ENCODE peak calls at places on chromosomes 1 and 21, in nine cellular contexts. U, X, F, A, Y, K, W, Z and S are unnamed samples.

GRCh38 chr1:54781023-54781723 is 16.9 kb upstream of the PARS2 start:
- DNase-seq in A (no peak), K (no peak), X (no peak), W (no peak), Y (no peak), F (no peak), Z (no peak), U (no peak), S (no peak)

GRCh38 chr1:44239961-44240371 is 26.7 kb downstream of the DMAP1 start:
- DNase-seq in W (peak), F (no peak), U (peak), Y (no peak), Z (no peak), K (no peak), X (no peak), A (no peak), S (peak)

GRCh38 chr1:183270541-183271141 is 84.6 kb downstream of the LAMC2 start:
- DNase-seq in A (no peak), Y (peak), F (peak), U (peak), X (peak), Z (no peak), K (peak), W (peak), S (peak)

GRCh38 chr21:45869121-45870007 is 112.2 kb upstream of the COL6A1 start:
- DNase-seq in F (no peak), U (peak), Z (no peak), Y (peak), K (peak), W (peak), A (no peak), X (no peak), S (no peak)

GRCh38 chr1:17059391-17060128 is 5.7 kb upstream of the SDHB start:
- DNase-seq in K (no peak), Z (peak), U (peak), X (peak), F (peak), A (peak), Y (peak), W (peak), S (peak)

GRCh38 chr1:44924835-44925464 is 61.4 kb downstream of the EIF2B3 start:
- DNase-seq in A (peak), Z (no peak), F (peak), X (peak), Y (peak), K (no peak), W (peak), U (peak), S (peak)

GRCh38 chr1:143691400-143691891 is 280.3 kb downstream of the FAM72C start:
- DNase-seq in K (no peak), Y (no peak), U (no peak), W (no peak), F (no peak), X (peak), Z (no peak), A (no peak), S (peak)

GRCh38 chr1:237556911-237557310 is 333.8 kb downstream of the ZP4 start:
- DNase-seq in Y (no peak), F (no peak), K (no peak), X (no peak), W (no peak), A (no peak), U (no peak), Z (no peak), S (no peak)

GRCh38 chr21:37904879-37905278 is 11.4 kb downstream of the KCNJ6 start:
- DNase-seq in Z (no peak), A (no peak), F (no peak), K (peak), Y (no peak), U (no peak), W (no peak), X (no peak), S (no peak)

GRCh38 chr1:43274125-43274803 is 4.5 kb downstream of the TMEM125 start:
- DNase-seq in F (no peak), Z (peak), X (peak), K (peak), Y (peak), W (peak), A (peak), U (peak), S (peak)

GRCh38 chr1:53328490-53329182 is 766 bp upstream of the LRP8 start:
- DNase-seq in W (no peak), K (no peak), Z (no peak), A (peak), F (no peak), Y (no peak), X (peak), U (no peak), S (no peak)

GRCh38 chr1:244810221-244810620 is 25.2 kb upstream of the COX20 start:
- DNase-seq in A (no peak), F (no peak), Z (no peak), X (no peak), U (no peak), K (peak), W (no peak), Y (no peak), S (no peak)

GRCh38 chr1:43324810-43325209 is 12.8 kb upstream of the MPL start:
- DNase-seq in K (no peak), F (no peak), Z (no peak), A (no peak), Y (no peak), X (no peak), U (no peak), W (no peak), S (no peak)

GRCh38 chr1:227934476-227935313 is 13.0 kb downstream of the WNT9A start:
- DNase-seq in U (peak), W (peak), X (no peak), Z (no peak), K (no peak), Y (peak), A (no peak), F (no peak), S (peak)

GRCh38 chr1:196861429-196861828 is 26.4 kb upstream of the CFHR4 start:
- DNase-seq in W (no peak), Z (no peak), Y (no peak), A (no peak), U (no peak), X (no peak), F (no peak), K (no peak), S (no peak)

GRCh38 chr21:32306021-32306780 is 7.5 kb downstream of the MRAP start:
- DNase-seq in U (peak), Y (no peak), A (no peak), F (no peak), Z (no peak), X (no peak), W (no peak), K (no peak), S (peak)

GRCh38 chr1:209367031-209367813 is 216.3 kb upstream of the CAMK1G start:
- DNase-seq in F (no peak), A (no peak), Z (no peak), U (peak), K (no peak), Y (peak), X (no peak), W (peak), S (peak)

GRCh38 chr1:207309775-207310273 is 11.7 kb upstream of the CD55 start:
- DNase-seq in Z (peak), Y (peak), F (peak), A (peak), X (peak), U (peak), W (peak), K (no peak), S (peak)

GRCh38 chr1:189315035-189315927 is 1162.4 kb downstream of the BRINP3 start:
- DNase-seq in K (no peak), X (no peak), Y (no peak), W (no peak), Z (no peak), A (no peak), U (no peak), F (no peak), S (no peak)

GRCh38 chr1:64030411-64030810 is 173.0 kb upstream of the UBE2U start:
- DNase-seq in W (no peak), U (no peak), Z (no peak), A (no peak), X (no peak), F (no peak), Y (peak), K (no peak), S (no peak)

GRCh38 chr1:107277022-107277421 is 136.2 kb downstream of the NTNG1 start:
- DNase-seq in A (peak), K (peak), F (peak), W (peak), Z (no peak), Y (peak), U (peak), X (peak), S (peak)

GRCh38 chr1:241627453-241628329 is 12.5 kb downstream of the CHML start:
- DNase-seq in X (peak), W (peak), F (peak), K (no peak), Z (no peak), U (peak), A (peak), Y (peak), S (peak)

GRCh38 chr21:43340491-43341348 is 86.2 kb downstream of the SIK1 start:
- DNase-seq in K (no peak), Y (peak), Z (no peak), A (no peak), F (peak), W (peak), U (peak), X (no peak), S (peak)

GRCh38 chr1:230208619-230209261 is 141.7 kb downstream of the GALNT2 start:
- DNase-seq in A (no peak), K (peak), Z (no peak), Y (no peak), X (peak), U (no peak), W (no peak), F (no peak), S (no peak)

GRCh38 chr1:14039894-14040430 is 340.0 kb downstream of the PRDM2 start:
- DNase-seq in W (no peak), U (no peak), X (peak), K (no peak), F (no peak), Z (no peak), Y (no peak), A (no peak), S (no peak)

GRCh38 chr1:56852478-56852877 is 2.1 kb upstream of the C8A start:
- DNase-seq in U (no peak), Y (no peak), Z (no peak), K (no peak), X (no peak), A (no peak), F (no peak), W (no peak), S (no peak)

GRCh38 chr1:75273110-75273509 is 138.9 kb downstream of the LHX8 start:
- DNase-seq in Z (no peak), F (no peak), U (no peak), W (no peak), Y (no peak), A (no peak), X (no peak), K (no peak), S (no peak)

GRCh38 chr1:156077430-156077760 is 4.9 kb downstream of the MEX3A start:
- DNase-seq in W (no peak), A (no peak), Z (no peak), Y (no peak), U (no peak), X (no peak), F (no peak), K (no peak), S (no peak)
- H3K4me3 ChIP-seq in W (no peak), A (no peak), Z (no peak), Y (no peak), U (no peak), X (no peak), F (no peak), K (no peak), S (no peak)

GRCh38 chr1:62188111-62188510 is 6.5 kb upstream of the L1TD1 start:
- DNase-seq in A (no peak), Y (no peak), U (no peak), F (no peak), Z (no peak), W (no peak), K (peak), X (no peak), S (no peak)
- H3K4me3 ChIP-seq in A (no peak), Y (no peak), U (no peak), F (no peak), Z (no peak), W (no peak), K (no peak), X (no peak), S (no peak)

GRCh38 chr1:154326546-154327465 is 1.5 kb downstream of the ATP8B2 start:
- DNase-seq in U (peak), F (no peak), Y (peak), X (no peak), W (peak), K (peak), Z (peak), A (no peak), S (peak)
- H3K4me3 ChIP-seq in U (peak), F (peak), Y (peak), X (peak), W (peak), K (no peak), Z (no peak), A (peak), S (peak)

GRCh38 chr1:156894001-156894400 is 483 bp downstream of the PEAR1 start:
- DNase-seq in A (no peak), U (no peak), W (no peak), X (no peak), F (no peak), K (no peak), Y (no peak), Z (no peak), S (no peak)

GRCh38 chr1:156895927-156896326 is 2.4 kb downstream of the PEAR1 start:
- DNase-seq in A (no peak), Z (no peak), F (no peak), W (no peak), X (no peak), U (no peak), K (no peak), Y (no peak), S (no peak)

GRCh38 chr1:156896490-156897033 is 3.0 kb downstream of the PEAR1 start:
- DNase-seq in A (no peak), Z (no peak), U (peak), X (no peak), W (peak), F (peak), Y (peak), K (no peak), S (peak)

GRCh38 chr1:156894711-156895407 is 1.3 kb downstream of the PEAR1 start:
- DNase-seq in U (peak), A (no peak), Z (no peak), Y (no peak), F (no peak), K (no peak), W (no peak), X (no peak), S (peak)

DNA sequence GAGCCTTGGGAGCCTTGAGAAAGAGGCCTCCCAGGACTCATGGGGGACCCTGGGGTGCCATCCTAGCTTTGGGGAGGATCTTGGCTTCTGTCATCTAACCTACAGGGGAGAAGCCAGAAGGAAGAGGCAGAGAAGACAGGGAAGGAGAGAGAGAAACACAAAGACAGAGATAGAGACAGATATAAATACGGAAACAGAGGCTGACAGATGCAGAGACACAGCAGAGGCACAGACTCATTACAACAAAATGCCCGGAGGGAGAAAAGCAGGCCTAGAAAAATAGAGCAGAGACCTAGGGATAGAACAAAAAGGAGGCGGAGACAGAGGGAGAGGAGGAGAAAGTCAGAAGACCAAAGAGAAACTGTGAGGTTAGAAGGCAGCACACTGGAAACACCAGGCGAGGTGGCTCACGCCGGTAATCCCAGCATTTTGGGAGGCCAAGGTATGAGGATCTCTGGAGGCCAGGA is 1.9 kb downstream of the PEAR1 start:
- DNase-seq in A (no peak), Z (no peak), F (no peak), U (peak), K (no peak), Y (no peak), X (no peak), W (no peak), S (peak)
- H3K4me3 ChIP-seq in A (no peak), Z (no peak), F (no peak), U (peak), K (no peak), Y (peak), X (no peak), W (peak), S (peak)

GRCh38 chr1:94808682-94809081 is 11.5 kb upstream of the SLC44A3 start:
- DNase-seq in U (no peak), Y (no peak), K (no peak), Z (no peak), A (no peak), W (no peak), X (no peak), F (no peak), S (no peak)

GRCh38 chr1:94807742-94808491 is 12.2 kb upstream of the SLC44A3 start:
- DNase-seq in X (no peak), Z (no peak), W (peak), U (peak), A (no peak), Y (no peak), F (no peak), K (no peak), S (no peak)

GRCh38 chr1:94805912-94806311 is 14.2 kb upstream of the SLC44A3 start:
- DNase-seq in U (peak), W (peak), F (peak), A (peak), Y (no peak), Z (peak), K (no peak), X (peak), S (peak)

GRCh38 chr1:94804442-94804837 is 15.7 kb upstream of the SLC44A3 start:
- DNase-seq in K (no peak), W (no peak), X (no peak), A (no peak), Y (no peak), Z (no peak), U (no peak), F (no peak), S (no peak)

GRCh38 chr1:94806451-94806861 is 13.7 kb upstream of the SLC44A3 start:
- DNase-seq in A (no peak), K (no peak), U (peak), W (peak), F (no peak), Z (no peak), Y (peak), X (no peak), S (peak)
- H3K4me3 ChIP-seq in A (no peak), K (no peak), U (peak), W (no peak), F (no peak), Z (no peak), Y (no peak), X (no peak), S (peak)